ENCODE peak calls at places on chromosome 11, in ten cellular contexts. O is fibroblast of lung, Z is H9, C is left ventricle myocardium inferior, D is GM23338, G is AG04450, H is right cardiac atrium, X is tibial nerve, J is stomach, E is endodermal cell. T is an unnamed sample.

GRCh38 chr11:57214494-57214893 is 22.6 kb downstream of the APLNR start:
- DNase-seq in H (no peak), G (peak), D (no peak), J (no peak), E (no peak), C (no peak), X (no peak), Z (no peak), O (peak), T (peak)

GRCh38 chr11:978781-979180 is 53.1 kb downstream of the AP2A2 start:
- DNase-seq in C (no peak), E (no peak), J (no peak), D (no peak), Z (no peak), X (no peak), H (no peak), O (no peak), G (no peak), T (no peak)

GRCh38 chr11:72740060-72740424 is 12.2 kb downstream of the ARAP1 start:
- DNase-seq in G (no peak), D (no peak), X (no peak), C (peak), J (no peak), H (no peak), Z (no peak), E (no peak), O (no peak), T (no peak)

GRCh38 chr11:11215058-11215815 is 137.8 kb downstream of the CSNK2A3 start:
- DNase-seq in C (no peak), Z (no peak), X (no peak), O (no peak), H (no peak), D (no peak), E (peak), J (no peak), G (no peak), T (no peak)

GRCh38 chr11:31699066-31699465 is 112.1 kb downstream of the PAX6 start:
- DNase-seq in C (no peak), J (no peak), X (no peak), D (no peak), H (no peak), G (no peak), Z (no peak), O (no peak), E (no peak), T (no peak)

GRCh38 chr11:28636566-28636965 is 528.4 kb downstream of the METTL15 start:
- DNase-seq in C (no peak), H (no peak), G (no peak), Z (no peak), E (no peak), O (no peak), X (no peak), J (no peak), D (no peak), T (no peak)

GRCh38 chr11:504053-504993 is 2.7 kb downstream of the RNH1 start:
- DNase-seq in Z (no peak), G (no peak), O (peak), D (peak), J (peak), E (peak), C (peak), X (peak), H (peak), T (no peak)

GRCh38 chr11:124481365-124482323 is 36.1 kb upstream of the OR8B8 start:
- DNase-seq in E (peak), J (no peak), D (peak), X (no peak), O (peak), G (peak), C (no peak), H (peak), Z (peak), T (peak)

GRCh38 chr11:124894606-124895430 is 2.8 kb downstream of the ROBO4 start:
- DNase-seq in Z (no peak), E (no peak), G (no peak), O (no peak), J (no peak), C (no peak), D (no peak), H (peak), X (peak), T (no peak)

GRCh38 chr11:126310229-126310991 is 6.5 kb downstream of the DCPS start:
- DNase-seq in G (no peak), Z (peak), J (peak), O (peak), D (peak), E (peak), X (peak), C (peak), H (peak), T (peak)

GRCh38 chr11:58940028-58940427 is 740 bp downstream of the GLYATL1 start:
- DNase-seq in E (no peak), H (no peak), Z (no peak), G (no peak), J (no peak), X (no peak), O (no peak), C (no peak), D (no peak), T (no peak)

GRCh38 chr11:33926954-33927552 is 35.2 kb upstream of the LMO2 start:
- DNase-seq in D (no peak), E (no peak), Z (no peak), G (no peak), O (no peak), X (no peak), H (no peak), J (no peak), C (no peak), T (no peak)

GRCh38 chr11:119028346-119029068 is 2.2 kb downstream of the SLC37A4 start:
- DNase-seq in D (no peak), G (no peak), E (peak), Z (no peak), C (no peak), J (no peak), O (no peak), X (no peak), H (no peak), T (no peak)

GRCh38 chr11:12900496-12900895 is 108.6 kb upstream of the RASSF10 start:
- DNase-seq in D (no peak), H (no peak), G (peak), J (no peak), E (no peak), O (peak), Z (no peak), X (no peak), C (no peak), T (peak)

GRCh38 chr11:36360318-36360717 is 64.2 kb downstream of the PRR5L start:
- DNase-seq in G (no peak), X (no peak), C (no peak), Z (no peak), E (no peak), D (no peak), J (no peak), O (no peak), H (no peak), T (no peak)
- H3K27ac ChIP-seq in G (no peak), X (no peak), C (no peak), Z (no peak), E (no peak), D (no peak), J (no peak), O (no peak), H (no peak), T (no peak)

GRCh38 chr11:133597236-133597635 is 64.9 kb upstream of the OPCML start:
- DNase-seq in X (no peak), Z (no peak), H (no peak), J (no peak), G (no peak), D (no peak), C (no peak), O (no peak), E (no peak), T (no peak)
- H3K27ac ChIP-seq in X (no peak), Z (no peak), H (no peak), J (no peak), G (no peak), D (no peak), C (no peak), O (no peak), E (no peak), T (no peak)

GRCh38 chr11:78044706-78045105 is 19.0 kb upstream of the THRSP start:
- DNase-seq in C (no peak), Z (no peak), D (no peak), H (no peak), G (no peak), O (no peak), J (peak), E (no peak), X (no peak), T (no peak)

GRCh38 chr11:78049348-78049747 is 14.3 kb upstream of the THRSP start:
- DNase-seq in X (no peak), E (no peak), H (no peak), C (no peak), Z (no peak), D (no peak), J (no peak), O (no peak), G (no peak), T (no peak)

GRCh38 chr11:78048561-78048960 is 15.1 kb upstream of the THRSP start:
- DNase-seq in H (no peak), E (no peak), C (no peak), J (no peak), O (no peak), D (peak), G (no peak), Z (no peak), X (no peak), T (no peak)

GRCh38 chr11:78045851-78046485 is 17.7 kb upstream of the THRSP start:
- DNase-seq in X (peak), D (peak), C (peak), E (peak), H (peak), J (peak), O (peak), Z (peak), G (no peak), T (peak)

GRCh38 chr11:78046486-78046854 is 17.2 kb upstream of the THRSP start:
- DNase-seq in H (no peak), G (no peak), X (no peak), C (no peak), D (no peak), Z (no peak), O (no peak), E (no peak), J (no peak), T (no peak)
- H3K27ac ChIP-seq in H (no peak), G (no peak), X (peak), C (no peak), D (no peak), Z (no peak), O (no peak), E (no peak), J (no peak), T (no peak)

GRCh38 chr11:3139086-3139440 is 26.0 kb downstream of the OSBPL5 start:
- DNase-seq in C (peak), J (no peak), G (no peak), O (no peak), X (no peak), D (no peak), Z (no peak), E (no peak), H (peak), T (no peak)
- H3K27ac ChIP-seq in C (no peak), J (no peak), G (no peak), O (no peak), X (peak), D (no peak), Z (no peak), E (no peak), H (no peak), T (no peak)

GRCh38 chr11:130815921-130816320 is 100.4 kb downstream of the SNX19 start:
- DNase-seq in J (no peak), Z (no peak), X (no peak), E (no peak), G (no peak), H (no peak), C (no peak), O (no peak), D (no peak), T (no peak)
- H3K27ac ChIP-seq in J (no peak), Z (no peak), X (no peak), E (no peak), G (no peak), H (no peak), C (no peak), O (no peak), D (no peak), T (no peak)

GRCh38 chr11:3853935-3854659 is 1.4 kb upstream of the STIM1 start:
- DNase-seq in C (peak), D (no peak), O (no peak), E (no peak), X (no peak), Z (no peak), G (no peak), J (peak), H (no peak), T (no peak)
- H3K27ac ChIP-seq in C (peak), D (peak), O (no peak), E (no peak), X (peak), Z (no peak), G (peak), J (peak), H (no peak), T (no peak)

GRCh38 chr11:65087827-65088226 is 3.8 kb downstream of the ZFPL1 start:
- DNase-seq in J (no peak), Z (no peak), H (no peak), X (no peak), E (no peak), O (no peak), D (no peak), C (no peak), G (no peak), T (no peak)
- H3K27ac ChIP-seq in J (no peak), Z (no peak), H (no peak), X (no peak), E (no peak), O (no peak), D (no peak), C (no peak), G (no peak), T (no peak)

GRCh38 chr11:64746486-64746885 is 2.5 kb upstream of the RASGRP2 start:
- DNase-seq in J (no peak), Z (peak), E (no peak), G (no peak), C (no peak), D (no peak), O (no peak), X (no peak), H (peak), T (no peak)

GRCh38 chr11:64745219-64745522 is 1.2 kb upstream of the RASGRP2 start:
- DNase-seq in D (peak), X (peak), G (no peak), Z (no peak), O (no peak), E (peak), J (peak), C (peak), H (peak), T (no peak)

GRCh38 chr11:64744544-64745218 is 739 bp upstream of the RASGRP2 start:
- DNase-seq in G (no peak), X (no peak), Z (no peak), C (no peak), E (no peak), J (no peak), O (no peak), H (peak), D (no peak), T (no peak)

GRCh38 chr11:64743591-64744543 is at the start of gene RASGRP2:
- DNase-seq in D (peak), E (peak), G (no peak), X (peak), Z (peak), J (peak), O (no peak), C (peak), H (peak), T (no peak)

GRCh38 chr11:64745523-64746328 is 1.8 kb upstream of the RASGRP2 start:
- DNase-seq in G (no peak), H (peak), C (peak), Z (peak), X (peak), J (peak), O (peak), E (peak), D (peak), T (peak)
- H3K27ac ChIP-seq in G (no peak), H (peak), C (peak), Z (no peak), X (peak), J (peak), O (no peak), E (no peak), D (no peak), T (no peak)